ENCODE peak calls at places on chromosomes 11 and 22, in four cellular contexts. Y is GM23248, Q is fibroblast of pulmonary artery, R is prostate gland. F is an unnamed sample.

GRCh38 chr11:72250661-72251465 is 6.9 kb upstream of the PHOX2A start:
- DNase-seq in Y (no peak), Q (no peak), R (no peak), F (no peak)

GRCh38 chr11:79078999-79079398 is 361.8 kb downstream of the TENM4 start:
- DNase-seq in Y (no peak), Q (no peak), R (no peak), F (no peak)

GRCh38 chr11:67731583-67731982 is 57.2 kb upstream of the ALDH3B2 start:
- DNase-seq in Y (no peak), Q (no peak), R (no peak), F (no peak)

GRCh38 chr11:20762980-20763379 is 93.6 kb downstream of the NELL1 start:
- DNase-seq in Y (no peak), Q (no peak), R (no peak), F (no peak)

GRCh38 chr22:36136988-36137387 is 23.6 kb downstream of the APOL3 start:
- DNase-seq in Y (peak; percentile 65), Q (peak; percentile 35), R (no peak), F (peak; percentile 80)

GRCh38 chr11:130047141-130047540 is 22.6 kb upstream of the APLP2 start:
- DNase-seq in Y (no peak), Q (no peak), R (no peak), F (no peak)

GRCh38 chr11:66720223-66720898 is 8.7 kb downstream of the SPTBN2 start:
- DNase-seq in Y (peak; percentile 66), Q (peak; percentile 25), R (peak; percentile 62), F (peak; percentile 12)

GRCh38 chr11:130032931-130033330 is 30.3 kb upstream of the PRDM10 start:
- DNase-seq in Y (no peak), Q (no peak), R (no peak), F (no peak)

GRCh38 chr11:8832571-8833260 is 78.3 kb upstream of the AKIP1 start:
- DNase-seq in Y (peak; percentile 85), Q (peak; percentile 60), R (no peak), F (peak; percentile 74)

GRCh38 chr22:45218974-45219373 is 21.7 kb downstream of the KIAA0930 start:
- DNase-seq in Y (no peak), Q (no peak), R (no peak), F (peak; percentile 65)

GRCh38 chr11:40054631-40055030 is 1404.8 kb downstream of the LRRC4C start:
- DNase-seq in Y (no peak), Q (no peak), R (no peak), F (no peak)

GRCh38 chr22:21448627-21449416 is 18.4 kb upstream of the TMEM191C start:
- DNase-seq in Y (no peak), Q (no peak), R (peak; percentile 3), F (no peak)

GRCh38 chr11:47466701-47467250 is 17.8 kb upstream of the RAPSN start:
- DNase-seq in Y (peak; percentile 46), Q (peak; percentile 72), R (no peak), F (peak; percentile 42)

GRCh38 chr11:83070044-83070877 is 1.4 kb downstream of the RAB30 start:
- DNase-seq in Y (peak; percentile 75), Q (peak; percentile 71), R (no peak), F (peak; percentile 71)

GRCh38 chr22:25148149-25148691 is 51.4 kb upstream of the CRYBB3 start:
- DNase-seq in Y (no peak), Q (no peak), R (peak; percentile 86), F (no peak)

GRCh38 chr11:66183581-66184048 is 84.8 kb upstream of the RAB1B start:
- DNase-seq in Y (peak; percentile 48), Q (no peak), R (no peak), F (peak; percentile 17)

GRCh38 chr22:23638611-23639010 is 6.5 kb upstream of the DRICH1 start:
- DNase-seq in Y (no peak), Q (no peak), R (no peak), F (no peak)

GRCh38 chr22:47810505-47811500 is 1048.4 kb downstream of the TBC1D22A start:
- DNase-seq in Y (no peak), Q (no peak), R (no peak), F (no peak)

GRCh38 chr11:31870609-31871309 is 59.6 kb upstream of the PAX6 start:
- DNase-seq in Y (peak; percentile 50), Q (peak; percentile 58), R (peak; percentile 23), F (peak; percentile 36)

GRCh38 chr22:31344369-31345330 is 1.5 kb downstream of the PATZ1 start:
- DNase-seq in Y (peak; percentile 50), Q (peak; percentile 55), R (peak; percentile 65), F (peak; percentile 48)

GRCh38 chr11:124837491-124837856 is 27.8 kb upstream of the ROBO3 start:
- DNase-seq in Y (peak; percentile 91), Q (peak; percentile 93), R (no peak), F (peak; percentile 91)

GRCh38 chr22:34416321-34416900 is 496.1 kb upstream of the LARGE1 start:
- DNase-seq in Y (no peak), Q (no peak), R (no peak), F (no peak)

GRCh38 chr22:29380032-29380781 is 8.2 kb downstream of the AP1B1 start:
- DNase-seq in Y (peak; percentile 58), Q (peak; percentile 49), R (no peak), F (no peak)

GRCh38 chr11:63805844-63806415 is 7.3 kb upstream of the SPINDOC start:
- DNase-seq in Y (no peak), Q (peak; percentile 79), R (no peak), F (no peak)

GRCh38 chr11:35050596-35050995 is 88.4 kb upstream of the CD44 start:
- DNase-seq in Y (no peak), Q (no peak), R (no peak), F (no peak)

GRCh38 chr22:22702874-22703570 is 58.6 kb downstream of the GGTLC2 start:
- DNase-seq in Y (no peak), Q (no peak), R (no peak), F (no peak)

GRCh38 chr11:14413307-14414072 is 54.5 kb upstream of the RRAS2 start:
- DNase-seq in Y (peak; percentile 89), Q (peak; percentile 80), R (no peak), F (peak; percentile 87)

GRCh38 chr11:12394601-12395000 is 17.2 kb downstream of the PARVA start:
- DNase-seq in Y (no peak), Q (no peak), R (no peak), F (no peak)

GRCh38 chr11:46277313-46277622 is 194 bp upstream of the CREB3L1 start:
- DNase-seq in Y (peak; percentile 92), Q (peak; percentile 70), R (peak; percentile 84), F (peak; percentile 64)

GRCh38 chr22:49629586-49630447 is 197.9 kb downstream of the BRD1 start:
- DNase-seq in Y (no peak), Q (no peak), R (no peak), F (no peak)

GRCh38 chr11:116990061-116990473 is 108.2 kb downstream of the SIK3 start:
- DNase-seq in Y (peak; percentile 89), Q (peak; percentile 88), R (no peak), F (peak; percentile 88)

GRCh38 chr22:49934144-49934890 is 15.9 kb downstream of the CRELD2 start:
- DNase-seq in Y (peak; percentile 62), Q (no peak), R (peak; percentile 71), F (peak; percentile 69)

GRCh38 chr22:35634015-35634414 is 14.2 kb upstream of the APOL6 start:
- DNase-seq in Y (no peak), Q (no peak), R (no peak), F (no peak)

GRCh38 chr22:50705219-50705691 is 32.6 kb downstream of the SHANK3 start:
- DNase-seq in Y (no peak), Q (peak; percentile 72), R (no peak), F (peak; percentile 32)

GRCh38 chr11:105152556-105152955 is 13.0 kb upstream of the CARD18 start:
- DNase-seq in Y (no peak), Q (no peak), R (no peak), F (peak; percentile 34)

GRCh38 chr11:87454246-87454645 is 416.5 kb downstream of the TMEM135 start:
- DNase-seq in Y (peak; percentile 19), Q (no peak), R (no peak), F (no peak)

DNA sequence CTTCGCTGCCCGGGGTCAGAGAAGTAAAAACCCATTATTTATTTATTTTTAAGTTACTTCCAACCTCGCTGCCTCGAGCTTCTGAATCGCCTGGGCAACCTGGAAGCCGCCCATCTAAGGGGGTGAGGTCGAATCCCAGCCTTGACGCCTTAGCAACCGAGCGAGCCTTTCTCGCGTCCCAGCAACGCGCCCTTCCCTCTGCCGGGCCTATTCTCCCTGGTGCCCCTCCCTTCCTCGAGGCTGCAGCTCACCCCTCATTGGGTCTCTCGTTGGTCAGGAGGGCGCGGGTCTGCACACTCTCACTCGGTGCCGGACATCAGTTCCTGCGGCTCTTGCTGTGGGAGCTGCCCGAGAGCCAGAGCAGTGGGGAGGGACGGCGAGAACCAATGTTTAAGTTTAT is at the start of gene CCDC81:
- DNase-seq in Y (peak; percentile 33), Q (peak; percentile 16), R (no peak), F (no peak)
- H3K4me3 ChIP-seq in Y (peak within 1 kb of the TSS; percentile 55), Q (peak within 1 kb of the TSS; percentile 38), R (no peak within 1 kb of the TSS), F (peak within 1 kb of the TSS; percentile 24)

DNA sequence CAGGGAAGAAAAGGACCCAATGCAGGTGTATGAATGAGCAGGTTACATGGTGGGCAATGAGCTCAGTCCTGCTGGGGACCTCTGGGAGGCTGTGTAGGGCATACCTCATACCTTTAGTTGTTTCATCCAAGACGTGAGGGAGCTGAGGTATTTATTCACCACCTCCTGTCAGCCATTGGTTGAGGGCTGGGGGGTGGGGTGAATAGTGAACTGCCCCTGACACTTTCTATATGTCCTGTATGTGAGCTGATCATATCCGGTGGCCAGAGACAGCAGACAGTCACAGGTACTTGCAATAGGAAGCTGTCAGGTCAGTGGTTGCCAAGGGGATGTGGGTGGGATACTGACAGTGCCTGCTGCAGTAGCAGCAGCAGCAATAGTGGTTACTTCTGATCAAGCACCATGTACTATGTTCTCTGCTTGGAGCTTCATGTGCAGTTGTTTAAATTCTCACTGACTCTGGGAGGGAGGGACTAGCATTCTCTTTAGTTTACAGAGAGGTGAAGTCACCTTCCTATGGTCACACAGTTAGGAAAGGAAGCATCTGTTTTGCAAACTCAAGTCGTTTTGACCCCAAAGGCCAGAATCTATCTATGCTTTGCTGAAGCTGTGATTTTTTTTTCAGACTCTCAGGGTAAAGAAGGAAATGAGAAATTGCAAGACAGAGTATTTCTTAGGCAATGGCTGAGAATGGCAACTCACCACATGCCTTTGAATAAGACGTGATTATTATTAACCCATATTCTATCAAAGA is 54.0 kb downstream of the MIAT start:
- DNase-seq in Y (peak; percentile 52), Q (peak; percentile 48), R (no peak), F (no peak)
- H3K4me3 ChIP-seq in Y (no peak overlapping the region), Q (no peak overlapping the region), R (no peak overlapping the region), F (no peak overlapping the region)

GRCh38 chr11:2390091-2390870 is 10.3 kb upstream of the TSSC4 start:
- DNase-seq in Y (no peak), Q (no peak), R (no peak), F (peak; percentile 19)
- H3K4me3 ChIP-seq in Y (no peak overlapping the region), Q (no peak overlapping the region), R (no peak overlapping the region), F (no peak overlapping the region)

GRCh38 chr22:19317865-19318264 is 26.3 kb upstream of the CLTCL1 start:
- DNase-seq in Y (no peak), Q (no peak), R (no peak), F (no peak)
- H3K4me3 ChIP-seq in Y (no peak overlapping the region), Q (no peak overlapping the region), R (no peak overlapping the region), F (no peak overlapping the region)